ENCODE peak calls at places on chromosomes 12 and 14, in nine cellular contexts. O is pancreas, E is lower lobe of right lung, U is left lung, Q is kidney, S is testis, L is transverse colon, G is cardiac muscle cell, B is mucosa of descending colon. V is an unnamed sample. For H3K9me3, the result is how much of the 10 kb centered on the place peaks cover.

GRCh38 chr14:96894966-96895365 is 97.8 kb downstream of the VRK1 start:
- DNase-seq in O (no peak), E (no peak), U (no peak), Q (no peak), S (no peak), L (no peak), G (peak), B (no peak), V (no peak)

GRCh38 chr14:90434370-90435020 is 37.7 kb downstream of the CALM1 start:
- DNase-seq in O (no peak), E (no peak), U (no peak), Q (no peak), S (no peak), L (no peak), G (no peak), B (no peak), V (no peak)

GRCh38 chr12:132109741-132110140 is 34.4 kb downstream of the DDX51 start:
- DNase-seq in O (no peak), E (no peak), U (no peak), Q (no peak), S (no peak), L (no peak), G (no peak), B (no peak), V (no peak)

GRCh38 chr14:61281186-61281676 is at the start of gene TMEM30B:
- DNase-seq in O (peak), E (peak), U (peak), Q (peak), S (peak), L (peak), G (no peak), B (peak), V (no peak)

GRCh38 chr12:124864326-124864752 is 675 bp upstream of the SCARB1 start:
- DNase-seq in O (peak), E (no peak), U (no peak), Q (no peak), S (no peak), L (no peak), G (no peak), B (no peak), V (peak)

GRCh38 chr14:71119075-71119474 is 211.8 kb downstream of the PCNX1 start:
- DNase-seq in O (no peak), E (no peak), U (no peak), Q (no peak), S (no peak), L (no peak), G (no peak), B (no peak), V (peak)

GRCh38 chr12:105385141-105385540 is 54.6 kb downstream of the C12orf75 start:
- DNase-seq in O (no peak), E (no peak), U (no peak), Q (no peak), S (no peak), L (no peak), G (peak), B (no peak), V (no peak)

GRCh38 chr12:79174656-79175055 is 310.1 kb downstream of the SYT1 start:
- DNase-seq in O (no peak), E (no peak), U (no peak), Q (no peak), S (no peak), L (no peak), G (peak), B (no peak), V (no peak)

GRCh38 chr14:49598479-49599301 is at the start of gene LRR1:
- DNase-seq in O (peak), E (peak), U (peak), Q (peak), S (peak), L (peak), G (peak), B (peak), V (peak)

GRCh38 chr14:22836301-22837058 is at the start of gene MMP14:
- DNase-seq in O (peak), E (peak), U (peak), Q (peak), S (peak), L (peak), G (peak), B (peak), V (peak)

GRCh38 chr14:91961297-91962220 is 14.1 kb upstream of the FBLN5 start:
- DNase-seq in O (no peak), E (no peak), U (no peak), Q (no peak), S (no peak), L (no peak), G (no peak), B (no peak), V (no peak)

GRCh38 chr12:121038861-121039654 is at the start of gene OASL:
- DNase-seq in O (no peak), E (peak), U (peak), Q (no peak), S (no peak), L (peak), G (peak), B (peak), V (peak)

GRCh38 chr12:111523587-111523986 is 75.5 kb downstream of the ATXN2 start:
- DNase-seq in O (no peak), E (no peak), U (no peak), Q (no peak), S (no peak), L (no peak), G (no peak), B (no peak), V (no peak)

GRCh38 chr14:95480109-95480886 is 36.2 kb downstream of the SYNE3 start:
- DNase-seq in O (no peak), E (no peak), U (no peak), Q (peak), S (peak), L (peak), G (peak), B (peak), V (peak)

GRCh38 chr14:88849717-88850116 is 25.3 kb downstream of the TTC8 start:
- DNase-seq in O (no peak), E (no peak), U (no peak), Q (no peak), S (no peak), L (no peak), G (peak), B (no peak), V (no peak)

GRCh38 chr12:112664569-112664968 is 127.0 kb upstream of the RPH3A start:
- DNase-seq in O (no peak), E (no peak), U (no peak), Q (no peak), S (peak), L (no peak), G (peak), B (no peak), V (no peak)

GRCh38 chr12:88266851-88267360 is 124.8 kb downstream of the TMTC3 start:
- DNase-seq in O (no peak), E (no peak), U (no peak), Q (no peak), S (no peak), L (no peak), G (peak), B (no peak), V (peak)

GRCh38 chr14:76644875-76645518 is 116.3 kb upstream of the VASH1 start:
- DNase-seq in O (peak), E (no peak), U (peak), Q (no peak), S (peak), L (no peak), G (peak), B (no peak), V (peak)

GRCh38 chr14:55845963-55846851 is 266.2 kb downstream of the KTN1 start:
- DNase-seq in O (no peak), E (no peak), U (no peak), Q (no peak), S (no peak), L (no peak), G (no peak), B (no peak), V (peak)

GRCh38 chr14:68961781-68962584 is 17.1 kb downstream of the ACTN1 start:
- DNase-seq in O (peak), E (no peak), U (peak), Q (peak), S (no peak), L (no peak), G (no peak), B (no peak), V (no peak)

GRCh38 chr14:73776194-73776537 is 62.0 kb upstream of the PNMA1 start:
- DNase-seq in O (no peak), E (no peak), U (no peak), Q (no peak), S (no peak), L (no peak), G (peak), B (no peak), V (no peak)

GRCh38 chr12:6462234-6462995 is 8.1 kb downstream of the VAMP1 start:
- DNase-seq in O (no peak), E (no peak), U (no peak), Q (no peak), S (no peak), L (no peak), G (no peak), B (no peak), V (no peak)

GRCh38 chr12:120118710-120119097 is 2.2 kb upstream of the RAB35 start:
- DNase-seq in O (no peak), E (no peak), U (no peak), Q (no peak), S (no peak), L (no peak), G (no peak), B (no peak), V (peak)

GRCh38 chr12:1531160-1531653 is 63.2 kb downstream of the FBXL14 start:
- DNase-seq in O (no peak), E (no peak), U (no peak), Q (no peak), S (no peak), L (no peak), G (no peak), B (no peak), V (peak)

GRCh38 chr12:39912211-39912980 is 193.5 kb downstream of the SLC2A13 start:
- DNase-seq in O (peak), E (peak), U (peak), Q (peak), S (no peak), L (peak), G (no peak), B (peak), V (no peak)
- H3K9me3 ChIP-seq in O (under half), E (under half), U (under half), Q (under half), S (under half), L (under half), G (under half), B (under half), V (under half)

DNA sequence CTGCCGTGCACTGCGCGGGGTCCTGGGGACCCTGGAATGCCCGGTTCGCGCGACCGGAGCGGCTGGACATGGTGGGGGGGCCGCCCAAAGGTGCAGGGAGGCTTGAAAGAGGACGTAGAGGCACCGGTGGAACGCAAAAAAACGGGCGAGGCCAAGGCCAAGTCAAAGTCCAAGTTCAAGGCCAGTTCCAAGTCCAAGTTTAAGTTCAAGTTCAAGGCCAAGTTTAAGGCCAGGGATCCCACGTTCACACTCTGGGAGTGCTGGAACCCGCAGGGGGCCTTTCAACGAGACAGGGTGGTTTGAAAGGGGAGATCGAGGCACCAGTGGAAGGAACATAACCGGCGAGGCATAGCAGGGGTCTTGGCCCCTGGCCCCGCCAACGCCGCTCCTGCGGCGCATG is 317.6 kb downstream of the ALG10 start:
- DNase-seq in O (no peak), E (no peak), U (no peak), Q (no peak), S (no peak), L (no peak), G (no peak), B (no peak), V (no peak)
- H3K9me3 ChIP-seq in O (under half), E (under half), U (half or more), Q (under half), S (under half), L (under half), G (under half), B (half or more), V (under half)

GRCh38 chr12:131030472-131031328 is 77.0 kb downstream of the ADGRD1 start:
- DNase-seq in O (no peak), E (no peak), U (no peak), Q (no peak), S (no peak), L (no peak), G (no peak), B (no peak), V (peak)
- H3K9me3 ChIP-seq in O (under half), E (under half), U (under half), Q (under half), S (under half), L (under half), G (under half), B (under half), V (under half)

DNA sequence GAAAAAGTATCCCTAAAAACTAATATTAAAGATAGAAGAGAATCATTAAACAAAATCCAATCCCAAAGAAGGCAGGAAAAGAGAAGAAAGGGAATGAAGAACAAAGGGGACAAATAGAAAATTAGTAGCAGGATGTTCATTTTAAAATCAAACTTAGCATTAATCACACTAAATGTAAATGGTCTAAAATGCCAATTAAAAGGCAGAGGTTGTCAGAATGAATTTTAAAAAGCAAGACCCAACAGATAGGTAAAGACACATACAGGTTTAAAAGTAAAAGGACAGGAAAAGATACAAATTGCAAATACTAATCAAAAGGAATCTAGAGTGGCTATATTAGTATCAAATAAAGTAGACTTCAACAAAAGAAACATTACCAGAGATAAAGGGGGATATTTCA is 12.5 kb downstream of the DDHD1 start:
- DNase-seq in O (no peak), E (no peak), U (no peak), Q (no peak), S (no peak), L (no peak), G (no peak), B (no peak), V (no peak)
- H3K9me3 ChIP-seq in O (under half), E (under half), U (half or more), Q (under half), S (under half), L (under half), G (under half), B (under half), V (under half)

V was measured in osteoblast.